ENCODE peak calls at places on chromosomes 3 and 15, in ten cellular contexts. D is AG08396; W is OCI-M1; R is A549; C is mesothelial cell of epicardium; E is body of pancreas; B is suprapubic skin; L is heart right ventricle; F is kidney tubule cell; G is stimulated activated CD4-positive, alpha-beta T cell treated with anti-CD3 and anti-CD28 coated beads, Interleukin-2, amount 100 ng/mL, for 24 hours. Z is an unnamed sample.

GRCh38 chr3:181298421-181298820 is 308.9 kb upstream of the DNAJC19 start:
- DNase-seq in G (no peak), D (no peak), E (no peak), L (no peak), R (no peak), C (no peak), F (no peak), W (no peak), B (no peak), Z (no peak)

GRCh38 chr15:59143281-59143680 is 38.3 kb downstream of the CCNB2 start:
- DNase-seq in E (no peak), F (no peak), G (no peak), D (no peak), R (no peak), W (no peak), C (no peak), B (no peak), L (no peak), Z (no peak)

GRCh38 chr3:177842302-177842701 is 645.0 kb upstream of the TBL1XR1 start:
- DNase-seq in L (no peak), B (no peak), W (no peak), C (no peak), G (no peak), E (no peak), F (no peak), D (no peak), R (no peak), Z (no peak)

GRCh38 chr15:66951976-66952375 is 113.4 kb upstream of the SMAD3 start:
- DNase-seq in B (no peak), C (no peak), R (peak; percentile 0), L (no peak), G (no peak), F (no peak), D (no peak), E (no peak), W (no peak), Z (no peak)

GRCh38 chr3:194556086-194557056 is 69.6 kb upstream of the ATP13A3 start:
- DNase-seq in D (no peak), F (peak; percentile 24), L (no peak), W (peak; percentile 22), E (no peak), C (no peak), B (no peak), R (peak; percentile 57), G (no peak), Z (no peak)

GRCh38 chr3:147934316-147935188 is 525.4 kb downstream of the ZIC1 start:
- DNase-seq in R (no peak), C (no peak), E (no peak), G (no peak), W (no peak), L (no peak), F (no peak), B (no peak), D (no peak), Z (no peak)

GRCh38 chr15:27686376-27686775 is 412.7 kb downstream of the OCA2 start:
- DNase-seq in C (no peak), G (no peak), F (peak; percentile 67), L (no peak), R (peak; percentile 43), B (no peak), D (no peak), E (no peak), W (peak; percentile 18), Z (no peak)

GRCh38 chr3:56894912-56895431 is 93.2 kb upstream of the ARHGEF3 start:
- DNase-seq in E (no peak), B (no peak), F (no peak), R (no peak), C (no peak), L (no peak), W (no peak), G (no peak), D (peak; percentile 41), Z (no peak)

GRCh38 chr3:85427467-85427866 is 468.7 kb downstream of the CADM2 start:
- DNase-seq in L (no peak), F (no peak), B (no peak), G (no peak), E (no peak), R (no peak), C (no peak), D (no peak), W (no peak), Z (no peak)

GRCh38 chr3:32743934-32744333 is 58.9 kb downstream of the CNOT10 start:
- DNase-seq in C (no peak), L (no peak), B (no peak), G (no peak), W (no peak), F (no peak), E (no peak), R (peak; percentile 12), D (no peak), Z (no peak)

GRCh38 chr3:158105710-158106438 is at the start of gene SHOX2:
- DNase-seq in G (peak; percentile 21), L (peak; percentile 56), W (peak; percentile 55), R (peak; percentile 70), F (peak; percentile 61), C (peak; percentile 39), D (peak; percentile 53), B (peak; percentile 71), E (no peak), Z (peak; percentile 63)

GRCh38 chr3:141368062-141368924 is at the start of gene ZBTB38:
- DNase-seq in E (peak; percentile 88), D (peak; percentile 87), R (peak; percentile 98), G (no peak), F (peak; percentile 98), C (peak; percentile 46), W (peak; percentile 76), L (peak; percentile 90), B (peak; percentile 95), Z (peak; percentile 91)

GRCh38 chr3:53795176-53795575 is 51.0 kb downstream of the CHDH start:
- DNase-seq in R (no peak), F (peak; percentile 89), W (no peak), B (no peak), G (no peak), D (no peak), L (no peak), E (no peak), C (no peak), Z (no peak)

GRCh38 chr15:42110367-42110766 is 16.0 kb upstream of the PLA2G4D start:
- DNase-seq in R (no peak), C (no peak), G (no peak), L (no peak), E (no peak), B (no peak), D (no peak), W (no peak), F (no peak), Z (no peak)

GRCh38 chr15:48541659-48542334 is 103.7 kb downstream of the FBN1 start:
- DNase-seq in R (no peak), E (no peak), B (no peak), W (peak; percentile 67), L (no peak), F (peak; percentile 12), D (peak; percentile 57), C (no peak), G (no peak), Z (no peak)

GRCh38 chr3:18099611-18100010 is 325.5 kb downstream of the SATB1 start:
- DNase-seq in W (no peak), C (no peak), G (peak; percentile 10), D (no peak), F (peak; percentile 76), R (no peak), L (no peak), B (no peak), E (no peak), Z (no peak)

GRCh38 chr15:60000113-60000823 is 3.8 kb upstream of the FOXB1 start:
- DNase-seq in D (no peak), G (peak; percentile 22), E (no peak), B (no peak), W (no peak), C (no peak), L (no peak), F (peak; percentile 37), R (no peak), Z (no peak)

GRCh38 chr3:43055806-43056770 is 49.8 kb downstream of the POMGNT2 start:
- DNase-seq in E (no peak), F (no peak), B (no peak), W (no peak), D (no peak), G (no peak), C (no peak), R (no peak), L (no peak), Z (no peak)

GRCh38 chr3:111882194-111882593 is 23.1 kb downstream of the PHLDB2 start:
- DNase-seq in B (no peak), D (no peak), E (no peak), L (no peak), C (no peak), F (no peak), W (no peak), G (no peak), R (no peak), Z (no peak)

GRCh38 chr15:66461917-66462316 is 35.6 kb downstream of the SNAPC5 start:
- DNase-seq in R (no peak), L (no peak), E (no peak), C (no peak), D (no peak), F (peak; percentile 33), B (no peak), G (no peak), W (no peak), Z (no peak)

GRCh38 chr3:194514626-194515025 is 27.8 kb upstream of the ATP13A3 start:
- DNase-seq in C (no peak), D (no peak), E (no peak), W (peak; percentile 3), L (no peak), R (no peak), B (no peak), F (no peak), G (no peak), Z (no peak)

GRCh38 chr3:170523248-170523647 is 62.6 kb downstream of the SLC7A14 start:
- DNase-seq in W (peak; percentile 28), L (no peak), F (peak; percentile 28), B (no peak), D (no peak), G (no peak), E (no peak), C (no peak), R (no peak), Z (no peak)

GRCh38 chr3:72665103-72665502 is 183.1 kb downstream of the SHQ1 start:
- DNase-seq in W (no peak), F (no peak), R (no peak), D (no peak), C (no peak), G (no peak), E (no peak), B (no peak), L (no peak), Z (no peak)

GRCh38 chr3:44105571-44105970 is 136.1 kb upstream of the TOPAZ1 start:
- DNase-seq in E (no peak), G (no peak), W (no peak), F (no peak), L (no peak), C (no peak), B (no peak), R (no peak), D (no peak), Z (no peak)

GRCh38 chr15:63836579-63836978 is 2.8 kb upstream of the HERC1 start:
- DNase-seq in D (no peak), C (no peak), R (no peak), E (no peak), L (no peak), F (no peak), G (no peak), W (peak; percentile 75), B (no peak), Z (no peak)

GRCh38 chr3:196643201-196643749 is 3.8 kb downstream of the NRROS start:
- DNase-seq in F (no peak), W (peak; percentile 32), G (peak; percentile 33), L (no peak), B (no peak), R (no peak), D (no peak), C (no peak), E (peak; percentile 61), Z (no peak)

GRCh38 chr3:159844801-159845261 is 143.8 kb upstream of the IL12A start:
- DNase-seq in R (no peak), F (no peak), E (no peak), W (no peak), G (no peak), C (no peak), B (no peak), D (no peak), L (no peak), Z (no peak)

GRCh38 chr3:147378186-147378503 is 28.2 kb downstream of the ZIC4 start:
- DNase-seq in D (no peak), R (no peak), F (no peak), B (no peak), W (no peak), L (no peak), C (no peak), E (no peak), G (no peak), Z (no peak)

Z was measured in Right ventricle myocardium inferior.